ENCODE peak calls at places on chromosome 9, in seven cellular contexts. J is frontal cortex; M is AG04450; H is T-helper 2 cell treated with Interferon-gamma antibody and Interleukin-4, amounts not matched to agents 5 μg/mL and 100 μg/mL, for 36 hours; T is HT1080; Z is RCC 7860; D is midbrain. A is an unnamed sample.

GRCh38 chr9:121286973-121287721 is 19.2 kb downstream of the GSN start:
- DNase-seq in J (peak; percentile 76), M (peak; percentile 80), H (peak; percentile 44), T (peak; percentile 98), Z (peak; percentile 81), D (peak; percentile 81), A (peak; percentile 84)

GRCh38 chr9:127158995-127159801 is 36.8 kb upstream of the ANGPTL2 start:
- DNase-seq in J (peak; percentile 49), M (peak; percentile 60), H (no peak), T (peak; percentile 94), Z (peak; percentile 86), D (peak; percentile 53), A (peak; percentile 90)

GRCh38 chr9:23850242-23851023 is 24.4 kb upstream of the ELAVL2 start:
- DNase-seq in J (no peak), M (no peak), H (no peak), T (no peak), Z (no peak), D (no peak), A (no peak)

GRCh38 chr9:126971261-126971660 is 56.7 kb downstream of the RALGPS1 start:
- DNase-seq in J (no peak), M (no peak), H (no peak), T (no peak), Z (no peak), D (no peak), A (no peak)

GRCh38 chr9:34574632-34575031 is 14.9 kb downstream of the CNTFR start:
- DNase-seq in J (no peak), M (no peak), H (no peak), T (no peak), Z (no peak), D (no peak), A (no peak)

GRCh38 chr9:34989946-34990635 is 546 bp downstream of the DNAJB5 start:
- DNase-seq in J (peak; percentile 73), M (no peak), H (peak; percentile 41), T (no peak), Z (no peak), D (peak; percentile 16), A (peak; percentile 80)

GRCh38 chr9:135519179-135519971 is 1.9 kb upstream of the LCN1 start:
- DNase-seq in J (no peak), M (no peak), H (no peak), T (no peak), Z (no peak), D (no peak), A (no peak)

GRCh38 chr9:30673132-30673531 is 1711.3 kb upstream of the ACO1 start:
- DNase-seq in J (no peak), M (no peak), H (no peak), T (peak; percentile 69), Z (peak; percentile 31), D (no peak), A (no peak)

GRCh38 chr9:121562261-121562780 is 62.7 kb upstream of the GGTA1 start:
- DNase-seq in J (no peak), M (no peak), H (no peak), T (no peak), Z (no peak), D (no peak), A (no peak)

GRCh38 chr9:15299374-15299939 is 7.6 kb downstream of the TTC39B start:
- DNase-seq in J (no peak), M (no peak), H (peak; percentile 79), T (no peak), Z (no peak), D (no peak), A (no peak)

GRCh38 chr9:89024727-89025126 is 33.5 kb downstream of the S1PR3 start:
- DNase-seq in J (no peak), M (no peak), H (no peak), T (no peak), Z (no peak), D (no peak), A (no peak)